ENCODE peak calls at places on chromosomes 4 and X, in ten cellular contexts. One of them, this sample, is unnamed.

GRCh38 chrX:7444967-7445366 is 297.0 kb upstream of the PUDP start:
- DNase-seq in H9: no peak
- DNase-seq in Calu3: no peak
- DNase-seq in GM20000: peak; percentile 1
- DNase-seq in Peyer's patch: no peak
- DNase-seq in left lung: no peak
- DNase-seq in stomach: no peak
- DNase-seq in cardiac muscle cell: no peak
- DNase-seq in tibial nerve: no peak
- DNase-seq in GM10248: peak; percentile 12
- DNase-seq in this sample: peak; percentile 1

GRCh38 chrX:40434947-40435346 is 145.8 kb upstream of the ATP6AP2 start:
- DNase-seq in Peyer's patch: no peak
- DNase-seq in GM10248: no peak
- DNase-seq in tibial nerve: no peak
- DNase-seq in cardiac muscle cell: peak; percentile 64
- DNase-seq in stomach: no peak
- DNase-seq in GM20000: no peak
- DNase-seq in Calu3: no peak
- DNase-seq in H9: peak; percentile 76
- DNase-seq in left lung: no peak
- DNase-seq in this sample: peak; percentile 34

GRCh38 chr4:111556141-111556781 is 589.0 kb upstream of the FAM241A start:
- DNase-seq in stomach: no peak
- DNase-seq in left lung: no peak
- DNase-seq in Calu3: no peak
- DNase-seq in H9: no peak
- DNase-seq in cardiac muscle cell: no peak
- DNase-seq in Peyer's patch: no peak
- DNase-seq in tibial nerve: no peak
- DNase-seq in GM10248: no peak
- DNase-seq in GM20000: no peak
- DNase-seq in this sample: no peak

GRCh38 chr4:76688737-76689078 is 209.2 kb downstream of the SOWAHB start:
- DNase-seq in Peyer's patch: no peak
- DNase-seq in tibial nerve: no peak
- DNase-seq in cardiac muscle cell: no peak
- DNase-seq in GM10248: no peak
- DNase-seq in Calu3: no peak
- DNase-seq in GM20000: peak; percentile 22
- DNase-seq in left lung: no peak
- DNase-seq in H9: no peak
- DNase-seq in stomach: no peak
- DNase-seq in this sample: no peak

GRCh38 chr4:79682801-79683217 is 274.8 kb upstream of the GK2 start:
- DNase-seq in H9: no peak
- DNase-seq in GM20000: no peak
- DNase-seq in tibial nerve: no peak
- DNase-seq in stomach: peak; percentile 27
- DNase-seq in Peyer's patch: no peak
- DNase-seq in left lung: peak; percentile 34
- DNase-seq in Calu3: no peak
- DNase-seq in GM10248: no peak
- DNase-seq in cardiac muscle cell: no peak
- DNase-seq in this sample: no peak

GRCh38 chrX:150291014-150291413 is 72.1 kb upstream of the MAMLD1 start:
- DNase-seq in cardiac muscle cell: no peak
- DNase-seq in tibial nerve: no peak
- DNase-seq in H9: no peak
- DNase-seq in GM10248: no peak
- DNase-seq in Calu3: peak; percentile 13
- DNase-seq in left lung: no peak
- DNase-seq in Peyer's patch: no peak
- DNase-seq in stomach: no peak
- DNase-seq in GM20000: no peak
- DNase-seq in this sample: no peak

GRCh38 chrX:117711774-117712173 is 404.8 kb downstream of the KLHL13 start:
- DNase-seq in cardiac muscle cell: no peak
- DNase-seq in left lung: no peak
- DNase-seq in H9: no peak
- DNase-seq in GM20000: no peak
- DNase-seq in stomach: no peak
- DNase-seq in tibial nerve: no peak
- DNase-seq in Peyer's patch: no peak
- DNase-seq in GM10248: no peak
- DNase-seq in Calu3: no peak
- DNase-seq in this sample: no peak

GRCh38 chr4:152283806-152284470 is 252.0 kb downstream of the FBXW7 start:
- DNase-seq in H9: no peak
- DNase-seq in GM20000: no peak
- DNase-seq in cardiac muscle cell: no peak
- DNase-seq in stomach: no peak
- DNase-seq in Peyer's patch: no peak
- DNase-seq in left lung: no peak
- DNase-seq in GM10248: no peak
- DNase-seq in Calu3: peak; percentile 6
- DNase-seq in tibial nerve: no peak
- DNase-seq in this sample: no peak

DNA sequence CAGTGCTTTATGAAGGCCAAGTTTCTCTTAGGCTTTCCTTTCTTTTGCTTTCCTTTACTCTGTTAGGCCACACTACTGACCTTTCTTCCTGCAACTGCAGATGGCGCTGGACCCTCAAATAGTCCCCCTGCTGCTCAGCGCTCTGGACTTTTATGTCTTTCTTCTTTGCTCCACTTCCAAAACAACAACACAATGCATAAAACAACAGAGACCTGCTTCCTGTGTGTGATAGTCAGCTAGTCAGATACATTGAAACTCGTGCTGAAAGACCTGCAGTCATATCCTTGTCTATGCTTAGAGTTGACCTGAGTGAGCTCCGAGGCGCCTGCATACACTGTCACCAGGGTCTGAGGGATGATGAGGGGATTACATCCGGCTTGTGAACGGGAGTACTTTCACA is 108.9 kb upstream of the TEX13D start:
- DNase-seq in Calu3: no peak
- DNase-seq in tibial nerve: no peak
- DNase-seq in H9: peak; percentile 37
- DNase-seq in cardiac muscle cell: no peak
- DNase-seq in GM10248: no peak
- DNase-seq in stomach: no peak
- DNase-seq in Peyer's patch: no peak
- DNase-seq in left lung: no peak
- DNase-seq in GM20000: no peak
- DNase-seq in this sample: peak; percentile 17
- TF ChIP-seq CTCF in Calu3: no peak
- TF ChIP-seq CTCF in tibial nerve: no peak
- TF ChIP-seq CTCF in H9: peak; percentile 75
- TF ChIP-seq CTCF in cardiac muscle cell: no peak
- TF ChIP-seq CTCF in GM10248: no peak
- TF ChIP-seq CTCF in stomach: no peak
- TF ChIP-seq CTCF in Peyer's patch: no peak
- TF ChIP-seq CTCF in left lung: no peak
- TF ChIP-seq CTCF in GM20000: no peak
- TF ChIP-seq CTCF in this sample: peak; percentile 17

DNA sequence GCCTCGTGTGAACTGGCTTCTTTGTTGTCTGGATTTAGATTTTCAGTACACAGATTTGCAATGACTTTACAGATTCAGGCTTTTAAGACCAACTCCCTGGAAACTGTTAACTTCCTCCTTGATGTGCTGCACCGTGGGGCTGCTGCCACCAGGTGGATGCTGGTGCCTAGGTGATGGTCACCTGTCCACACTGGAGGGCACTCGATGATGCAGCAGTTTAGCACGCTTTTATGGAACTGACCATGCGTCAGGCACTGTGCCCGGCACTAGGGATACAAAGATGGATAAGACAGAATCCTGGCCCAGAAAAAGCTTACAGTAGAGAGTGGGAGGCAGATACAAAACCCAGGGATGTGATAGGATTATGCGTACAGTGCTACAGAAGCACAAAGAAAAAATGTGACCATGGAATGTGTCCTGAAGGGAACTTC is 180.7 kb downstream of the CEP135 start:
- DNase-seq in stomach: peak; percentile 58
- DNase-seq in Peyer's patch: peak; percentile 82
- DNase-seq in Calu3: peak; percentile 78
- DNase-seq in cardiac muscle cell: peak; percentile 80
- DNase-seq in GM20000: peak; percentile 5
- DNase-seq in tibial nerve: no peak
- DNase-seq in left lung: no peak
- DNase-seq in H9: peak; percentile 77
- DNase-seq in GM10248: no peak
- DNase-seq in this sample: peak; percentile 29
- TF ChIP-seq CTCF in stomach: peak; percentile 20
- TF ChIP-seq CTCF in Peyer's patch: peak; percentile 82
- TF ChIP-seq CTCF in Calu3: peak; percentile 70
- TF ChIP-seq CTCF in cardiac muscle cell: peak; percentile 47
- TF ChIP-seq CTCF in GM20000: no peak
- TF ChIP-seq CTCF in tibial nerve: no peak
- TF ChIP-seq CTCF in left lung: no peak
- TF ChIP-seq CTCF in H9: peak; percentile 76
- TF ChIP-seq CTCF in GM10248: peak; percentile 27
- TF ChIP-seq CTCF in this sample: peak; percentile 21

DNA sequence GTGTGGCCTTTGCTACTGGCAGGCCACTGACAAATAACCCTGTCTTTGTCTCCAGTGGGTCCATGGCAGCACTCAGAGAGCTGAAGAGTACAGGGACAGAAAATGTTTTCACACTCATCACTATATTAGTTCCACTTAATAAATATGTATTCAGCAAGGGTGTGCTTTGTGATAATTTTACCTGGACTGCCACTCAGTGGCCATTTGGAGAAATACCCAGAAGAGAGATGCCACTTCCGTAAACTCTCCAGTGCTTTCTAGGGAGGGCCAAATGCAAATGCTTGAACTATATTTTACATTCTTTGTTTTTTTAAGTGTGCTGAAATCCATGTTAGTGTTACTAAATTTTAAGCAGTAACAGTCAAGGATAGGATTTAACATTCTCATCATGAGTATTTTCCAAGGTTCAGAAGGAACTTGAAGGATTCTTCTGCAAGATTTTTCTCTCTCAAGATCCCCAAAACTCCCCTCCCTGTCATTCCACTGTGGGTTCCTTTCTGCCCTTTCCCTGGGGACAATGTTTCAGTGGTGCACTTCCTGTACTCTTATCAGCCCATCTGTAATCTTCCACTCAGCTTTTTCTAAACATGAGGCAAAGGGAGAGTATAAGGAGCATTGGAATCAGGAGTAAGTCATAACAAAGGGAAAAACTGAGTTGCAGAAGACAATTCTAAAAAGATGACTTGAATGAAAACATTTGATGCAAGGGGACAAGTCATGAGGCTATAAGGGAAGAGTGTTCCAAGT is 46.0 kb downstream of the TFDP3 start:
- DNase-seq in GM10248: no peak
- DNase-seq in left lung: no peak
- DNase-seq in H9: no peak
- DNase-seq in GM20000: peak; percentile 5
- DNase-seq in stomach: no peak
- DNase-seq in tibial nerve: no peak
- DNase-seq in Peyer's patch: no peak
- DNase-seq in cardiac muscle cell: peak; percentile 6
- DNase-seq in Calu3: peak; percentile 40
- DNase-seq in this sample: peak; percentile 35
- TF ChIP-seq CTCF in GM10248: no peak
- TF ChIP-seq CTCF in left lung: peak; percentile 12
- TF ChIP-seq CTCF in H9: peak; percentile 84
- TF ChIP-seq CTCF in GM20000: peak; percentile 5
- TF ChIP-seq CTCF in stomach: peak; percentile 9
- TF ChIP-seq CTCF in tibial nerve: no peak
- TF ChIP-seq CTCF in Peyer's patch: peak; percentile 49
- TF ChIP-seq CTCF in cardiac muscle cell: peak; percentile 18
- TF ChIP-seq CTCF in Calu3: peak; percentile 45
- TF ChIP-seq CTCF in this sample: peak; percentile 28

GRCh38 chr4:154332681-154333421 is 158.7 kb downstream of the DCHS2 start:
- DNase-seq in left lung: peak; percentile 77
- DNase-seq in Peyer's patch: no peak
- DNase-seq in Calu3: no peak
- DNase-seq in stomach: no peak
- DNase-seq in GM10248: peak; percentile 29
- DNase-seq in H9: peak; percentile 88
- DNase-seq in tibial nerve: no peak
- DNase-seq in cardiac muscle cell: peak; percentile 26
- DNase-seq in GM20000: peak; percentile 12
- DNase-seq in this sample: no peak
- TF ChIP-seq CTCF in left lung: no peak
- TF ChIP-seq CTCF in Peyer's patch: no peak
- TF ChIP-seq CTCF in Calu3: no peak
- TF ChIP-seq CTCF in stomach: no peak
- TF ChIP-seq CTCF in GM10248: no peak
- TF ChIP-seq CTCF in H9: no peak
- TF ChIP-seq CTCF in tibial nerve: no peak
- TF ChIP-seq CTCF in cardiac muscle cell: no peak
- TF ChIP-seq CTCF in GM20000: no peak
- TF ChIP-seq CTCF in this sample: no peak

This sample was measured in NB4.